ENCODE peak calls at places on chromosomes 12 and 14, in ten cellular contexts. Z is HepG2, T is transverse colon, S is stomach, N is SK-N-SH, I is tibial nerve, G is H1, C is sigmoid colon, E is esophagus muscularis mucosa, R is ovary. V is an unnamed sample. For H3K36me3, the result is how much of the 10 kb centered on the place peaks cover.

GRCh38 chr12:113591480-113591971 is 119.9 kb upstream of the LHX5 start:
- DNase-seq in Z (no peak), E (no peak), G (no peak), I (no peak), C (no peak), T (no peak), R (no peak), S (no peak), N (peak), V (no peak)

GRCh38 chr14:71745072-71745471 is 187.2 kb upstream of the RGS6 start:
- DNase-seq in T (no peak), G (no peak), R (no peak), I (no peak), E (no peak), S (no peak), N (no peak), Z (no peak), C (no peak), V (no peak)

GRCh38 chr14:87241018-87241779 is 751.8 kb downstream of the GALC start:
- DNase-seq in C (no peak), R (no peak), I (no peak), Z (no peak), S (no peak), T (no peak), G (no peak), N (no peak), E (no peak), V (no peak)

GRCh38 chr12:66312189-66312588 is 9.9 kb downstream of the HELB start:
- DNase-seq in Z (no peak), E (no peak), T (no peak), N (no peak), G (no peak), I (no peak), C (no peak), S (no peak), R (no peak), V (no peak)

GRCh38 chr14:71554323-71554722 is 377.9 kb upstream of the RGS6 start:
- DNase-seq in C (no peak), T (no peak), S (no peak), E (no peak), G (no peak), N (no peak), Z (no peak), R (no peak), I (no peak), V (no peak)

GRCh38 chr14:61615743-61616523 is 79.4 kb upstream of the HIF1A start:
- DNase-seq in Z (no peak), R (no peak), T (no peak), N (no peak), I (no peak), E (no peak), G (no peak), C (no peak), S (peak), V (peak)

GRCh38 chr12:51898506-51898905 is 8.8 kb upstream of the ACVRL1 start:
- DNase-seq in R (no peak), C (no peak), Z (no peak), E (no peak), S (no peak), I (no peak), T (no peak), G (no peak), N (no peak), V (no peak)

GRCh38 chr12:106282457-106283097 is 20.0 kb upstream of the TCP11L2 start:
- DNase-seq in G (no peak), C (peak), E (peak), Z (peak), I (no peak), T (peak), S (peak), N (peak), R (peak), V (peak)

GRCh38 chr12:103965590-103966407 is at the start of gene TDG:
- DNase-seq in E (peak), Z (peak), R (peak), T (peak), I (peak), S (peak), G (peak), N (peak), C (peak), V (peak)

GRCh38 chr12:57230381-57231155 is 1.1 kb downstream of the SHMT2 start:
- DNase-seq in I (no peak), Z (peak), C (no peak), T (no peak), N (no peak), S (no peak), G (no peak), R (no peak), E (no peak), V (no peak)

GRCh38 chr12:75820848-75821578 is 210.6 kb downstream of the PHLDA1 start:
- DNase-seq in N (no peak), C (peak), R (peak), Z (no peak), G (no peak), I (peak), E (no peak), T (peak), S (no peak), V (no peak)

DNA sequence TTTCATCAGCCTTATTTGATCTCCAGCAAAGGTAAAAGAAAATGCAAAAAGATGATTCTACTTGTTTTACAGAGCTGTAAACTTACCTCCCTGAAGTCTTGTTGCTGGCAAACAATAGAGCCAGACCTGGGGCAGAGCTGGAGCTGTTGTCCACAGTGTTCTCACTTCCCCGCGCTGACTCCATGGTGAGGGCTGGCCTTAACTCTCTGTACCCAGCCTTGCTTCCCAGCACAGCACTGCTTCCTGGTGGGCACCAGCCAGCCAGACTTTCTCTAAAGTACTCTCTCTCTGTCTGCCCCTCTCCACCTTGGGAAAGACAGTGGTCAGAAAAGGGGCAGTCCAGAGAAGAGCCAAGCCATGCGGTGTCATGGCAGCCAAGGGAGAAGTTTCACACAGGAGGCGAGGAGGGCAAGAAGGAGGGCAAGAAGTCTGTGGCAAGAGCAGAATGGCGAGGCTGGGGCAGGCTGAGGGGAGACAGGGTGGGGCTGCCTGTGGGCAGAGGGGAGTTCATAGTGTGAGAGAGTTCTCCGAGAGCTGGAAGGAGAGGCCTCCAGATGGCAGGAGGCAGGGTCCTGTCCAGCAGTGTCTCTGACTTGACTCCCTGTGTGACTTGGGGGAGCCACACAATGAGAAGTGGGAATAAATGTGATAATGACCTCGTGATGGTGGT is 9.3 kb downstream of the EVL start:
- DNase-seq in R (no peak), G (no peak), T (no peak), Z (no peak), I (no peak), S (no peak), N (no peak), E (peak), C (no peak), V (no peak)
- H3K36me3 ChIP-seq in R (under half), G (under half), T (under half), Z (under half), I (under half), S (under half), N (under half), E (under half), C (under half), V (under half)

DNA sequence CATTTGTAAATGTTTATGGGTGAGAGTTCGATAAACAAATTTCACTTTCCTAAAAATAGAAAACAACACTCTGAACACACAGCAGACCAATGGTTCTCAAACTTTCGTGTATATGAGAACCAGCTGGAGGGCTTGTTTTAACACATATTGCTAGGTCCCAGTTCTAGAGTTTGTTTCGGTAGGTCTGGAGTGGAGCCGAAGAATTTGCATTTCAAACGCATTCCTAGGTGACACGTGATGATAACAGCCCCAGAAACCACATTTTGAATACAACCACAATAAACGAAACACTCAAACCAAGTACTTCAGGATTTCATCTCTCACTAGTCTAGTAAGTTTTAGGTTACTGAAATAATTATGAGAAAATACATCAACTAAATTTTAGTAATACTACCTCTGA is 17.1 kb downstream of the SEC23A start:
- DNase-seq in G (no peak), R (no peak), N (no peak), T (no peak), Z (no peak), C (no peak), E (no peak), I (no peak), S (no peak), V (no peak)
- TF ChIP-seq EP300 in G (no peak), R (no peak), N (no peak), T (no peak), Z (no peak), C (no peak), E (no peak), I (no peak), S (no peak), V (no peak)

GRCh38 chr14:22602853-22603252 is 4.8 kb downstream of the ABHD4 start:
- DNase-seq in Z (no peak), T (no peak), G (no peak), R (no peak), I (no peak), C (no peak), N (no peak), S (no peak), E (no peak), V (no peak)
- H3K36me3 ChIP-seq in Z (under half), T (half or more), G (under half), R (under half), I (under half), C (half or more), N (under half), S (half or more), E (half or more), V (under half)

GRCh38 chr12:53207042-53207441 is at the start of gene ITGB7:
- DNase-seq in Z (no peak), R (no peak), C (no peak), N (no peak), S (peak), I (no peak), E (no peak), G (no peak), T (peak), V (no peak)

GRCh38 chr12:53211476-53212381 is 4.7 kb upstream of the ITGB7 start:
- DNase-seq in T (no peak), G (no peak), I (no peak), C (no peak), N (peak), E (no peak), R (no peak), S (no peak), Z (no peak), V (no peak)

GRCh38 chr12:53208435-53208834 is 1.4 kb upstream of the ITGB7 start:
- DNase-seq in E (no peak), C (peak), Z (no peak), S (no peak), T (no peak), R (no peak), N (no peak), I (no peak), G (no peak), V (no peak)

GRCh38 chr12:53210843-53211242 is 3.8 kb upstream of the ITGB7 start:
- DNase-seq in G (no peak), R (no peak), T (no peak), I (no peak), C (no peak), Z (no peak), E (no peak), S (no peak), N (no peak), V (no peak)

DNA sequence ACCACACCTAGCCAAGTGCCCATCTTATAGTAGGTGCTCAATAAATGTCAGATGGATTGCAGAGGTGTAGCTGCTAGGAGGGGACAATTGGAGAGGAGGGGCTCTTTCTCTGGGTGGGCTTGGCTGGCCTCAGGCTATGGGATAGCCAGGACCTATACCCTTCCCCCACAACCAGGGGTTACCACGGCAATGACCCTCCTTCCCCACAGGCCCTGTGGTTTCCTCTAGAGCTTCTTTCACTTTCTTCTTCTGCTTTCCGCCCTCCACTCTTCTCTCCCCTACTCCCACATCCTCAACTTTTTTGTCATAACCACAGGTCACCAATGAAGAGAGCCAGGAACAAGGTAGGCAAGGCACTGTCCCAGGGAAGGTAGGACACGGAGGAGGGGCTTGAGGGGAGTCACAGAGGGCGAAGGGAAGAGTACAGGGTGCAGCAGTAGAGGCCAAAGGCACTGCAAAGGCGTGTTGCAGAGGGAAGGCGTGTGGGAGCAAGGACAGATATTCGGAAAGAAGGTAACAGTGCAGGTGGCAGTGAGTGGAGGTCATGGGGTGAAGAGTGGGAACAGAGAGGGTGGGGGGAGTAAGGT is 1.9 kb upstream of the ITGB7 start:
- DNase-seq in G (no peak), T (no peak), N (no peak), S (no peak), C (no peak), R (no peak), I (no peak), Z (no peak), E (no peak), V (no peak)
- TF ChIP-seq EP300 in G (no peak), T (no peak), N (no peak), S (no peak), C (no peak), R (no peak), I (no peak), Z (no peak), E (no peak), V (no peak)

GRCh38 chr14:21244546-21244945 is 24.7 kb downstream of the HNRNPC start:
- DNase-seq in T (no peak), C (no peak), Z (no peak), I (no peak), S (no peak), G (no peak), E (no peak), N (no peak), R (no peak), V (no peak)
- H3K36me3 ChIP-seq in T (under half), C (under half), Z (under half), I (under half), S (half or more), G (under half), E (under half), N (under half), R (under half), V (half or more)

GRCh38 chr14:69559581-69560011 is 15.1 kb downstream of the CCDC177 start:
- DNase-seq in S (no peak), I (no peak), Z (no peak), R (no peak), C (no peak), T (no peak), G (no peak), N (peak), E (no peak), V (no peak)

GRCh38 chr14:69558774-69559173 is 15.9 kb downstream of the CCDC177 start:
- DNase-seq in S (no peak), E (no peak), Z (no peak), I (no peak), T (no peak), N (no peak), C (no peak), R (no peak), G (no peak), V (no peak)

GRCh38 chr14:69553221-69553620 is 21.4 kb downstream of the CCDC177 start:
- DNase-seq in C (no peak), N (no peak), I (no peak), R (no peak), T (no peak), G (no peak), Z (no peak), S (no peak), E (no peak), V (no peak)

GRCh38 chr14:69548566-69548965 is 26.1 kb downstream of the CCDC177 start:
- DNase-seq in G (no peak), Z (no peak), T (no peak), S (no peak), C (no peak), N (no peak), R (no peak), I (no peak), E (no peak), V (no peak)

GRCh38 chr14:69554500-69554899 is 20.2 kb downstream of the CCDC177 start:
- DNase-seq in Z (no peak), S (no peak), C (no peak), N (no peak), R (no peak), I (no peak), T (no peak), E (no peak), G (no peak), V (no peak)
- TF ChIP-seq EP300 in Z (no peak), S (no peak), C (no peak), N (no peak), R (no peak), I (no peak), T (no peak), E (no peak), G (no peak), V (no peak)